ENCODE peak calls at places on chromosomes 1 and 21, in six cellular contexts. G is K562, X is HCT116, T is GM23338, O is H1, F is HepG2. C is an unnamed sample.

GRCh38 chr21:36245649-36246048 is 74.3 kb upstream of the MORC3 start:
- DNase-seq in G (no peak), X (no peak), T (peak), O (no peak), F (no peak), C (no peak)

GRCh38 chr1:185238447-185238846 is 78.6 kb downstream of the IVNS1ABP start:
- DNase-seq in G (no peak), X (peak), T (peak), O (no peak), F (no peak), C (no peak)

GRCh38 chr1:32246888-32247273 is at the start of gene FAM167B:
- DNase-seq in G (no peak), X (no peak), T (no peak), O (no peak), F (no peak), C (peak)

GRCh38 chr21:44797775-44798174 is 3.8 kb downstream of the UBE2G2 start:
- DNase-seq in G (no peak), X (no peak), T (no peak), O (no peak), F (no peak), C (no peak)

GRCh38 chr1:72438270-72438669 is 155.9 kb upstream of the NEGR1 start:
- DNase-seq in G (no peak), X (no peak), T (no peak), O (no peak), F (no peak), C (peak)

GRCh38 chr1:201307239-201307638 is 23.9 kb downstream of the PKP1 start:
- DNase-seq in G (no peak), X (no peak), T (no peak), O (no peak), F (no peak), C (no peak)

GRCh38 chr1:54114001-54114400 is 38.8 kb downstream of the CDCP2 start:
- DNase-seq in G (no peak), X (no peak), T (no peak), O (no peak), F (no peak), C (no peak)

GRCh38 chr1:29836626-29837305 is 600.4 kb downstream of the PTPRU start:
- DNase-seq in G (no peak), X (no peak), T (peak), O (peak), F (no peak), C (no peak)

GRCh38 chr21:17711896-17712295 is 99.2 kb upstream of the BTG3 start:
- DNase-seq in G (no peak), X (no peak), T (no peak), O (no peak), F (no peak), C (no peak)

GRCh38 chr1:223176437-223176836 is 33.4 kb upstream of the TLR5 start:
- DNase-seq in G (no peak), X (no peak), T (no peak), O (no peak), F (no peak), C (no peak)

GRCh38 chr1:45552309-45552708 is 1.7 kb downstream of the AKR1A1 start:
- DNase-seq in G (no peak), X (no peak), T (no peak), O (no peak), F (no peak), C (no peak)

GRCh38 chr1:57615956-57616355 is 192.1 kb upstream of the DAB1 start:
- DNase-seq in G (no peak), X (no peak), T (no peak), O (no peak), F (no peak), C (peak)

GRCh38 chr1:170200665-170201397 is 55.1 kb downstream of the NTMT2 start:
- DNase-seq in G (no peak), X (no peak), T (no peak), O (no peak), F (no peak), C (no peak)

GRCh38 chr1:10520952-10521351 is 46.2 kb downstream of the PEX14 start:
- DNase-seq in G (no peak), X (no peak), T (no peak), O (no peak), F (no peak), C (no peak)

GRCh38 chr21:44059710-44060109 is 47.5 kb upstream of the PWP2 start:
- DNase-seq in G (no peak), X (no peak), T (no peak), O (no peak), F (no peak), C (no peak)

GRCh38 chr1:172266528-172267174 is 153.8 kb upstream of the C1orf105 start:
- DNase-seq in G (no peak), X (no peak), T (no peak), O (no peak), F (no peak), C (no peak)

GRCh38 chr1:213362598-213362997 is 311.6 kb downstream of the RPS6KC1 start:
- DNase-seq in G (no peak), X (no peak), T (no peak), O (no peak), F (no peak), C (no peak)

GRCh38 chr1:240987928-240988327 is 369.1 kb downstream of the RGS7 start:
- DNase-seq in G (no peak), X (no peak), T (no peak), O (no peak), F (no peak), C (no peak)

GRCh38 chr1:98403981-98404380 is 257.5 kb upstream of the SNX7 start:
- DNase-seq in G (no peak), X (no peak), T (no peak), O (no peak), F (no peak), C (no peak)

GRCh38 chr1:204188959-204189639 is 7.2 kb downstream of the KISS1 start:
- DNase-seq in G (no peak), X (no peak), T (no peak), O (no peak), F (no peak), C (no peak)

GRCh38 chr21:15446193-15446592 is 283.6 kb upstream of the USP25 start:
- DNase-seq in G (no peak), X (no peak), T (peak), O (no peak), F (no peak), C (no peak)

GRCh38 chr1:92953491-92953890 is 7.8 kb downstream of the DIPK1A start:
- DNase-seq in G (no peak), X (no peak), T (no peak), O (no peak), F (no peak), C (no peak)

GRCh38 chr1:18919174-18919905 is 17.0 kb upstream of the ALDH4A1 start:
- DNase-seq in G (no peak), X (no peak), T (no peak), O (no peak), F (no peak), C (no peak)

GRCh38 chr1:108512239-108513071 is 47.4 kb upstream of the EEIG2 start:
- DNase-seq in G (peak), X (peak), T (peak), O (no peak), F (no peak), C (peak)

GRCh38 chr1:156886583-156887302 is 6.8 kb upstream of the PEAR1 start:
- DNase-seq in G (no peak), X (no peak), T (no peak), O (no peak), F (no peak), C (no peak)

GRCh38 chr1:110607663-110608230 is 1.6 kb upstream of the KCNA2 start:
- DNase-seq in G (no peak), X (no peak), T (peak), O (peak), F (no peak), C (no peak)

GRCh38 chr1:29586991-29587745 is 350.8 kb downstream of the PTPRU start:
- DNase-seq in G (no peak), X (no peak), T (no peak), O (peak), F (no peak), C (no peak)

GRCh38 chr1:158794247-158794646 is 13.2 kb upstream of the OR6N2 start:
- DNase-seq in G (no peak), X (no peak), T (peak), O (no peak), F (no peak), C (no peak)

GRCh38 chr1:187517508-187517907 is 688.8 kb downstream of the PLA2G4A start:
- DNase-seq in G (no peak), X (no peak), T (no peak), O (no peak), F (no peak), C (no peak)

GRCh38 chr1:215002471-215002870 is 80.1 kb upstream of the KCNK2 start:
- DNase-seq in G (no peak), X (no peak), T (no peak), O (no peak), F (no peak), C (no peak)

GRCh38 chr1:43979528-43980254 is 681 bp downstream of the B4GALT2 start:
- DNase-seq in G (peak), X (no peak), T (peak), O (peak), F (peak), C (peak)

GRCh38 chr1:41416552-41417334 is 55.5 kb downstream of the FOXO6 start:
- DNase-seq in G (peak), X (peak), T (peak), O (peak), F (peak), C (peak)

GRCh38 chr21:20388400-20388799 is 609.8 kb upstream of the NCAM2 start:
- DNase-seq in G (no peak), X (no peak), T (peak), O (no peak), F (no peak), C (no peak)

GRCh38 chr1:1246230-1246600 is 307 bp downstream of the C1QTNF12 start:
- DNase-seq in G (no peak), X (no peak), T (no peak), O (no peak), F (no peak), C (no peak)
- TF ChIP-seq EZH2 in G (no peak), X (no peak), T (no peak), O (no peak), F (no peak), C (no peak)

DNA sequence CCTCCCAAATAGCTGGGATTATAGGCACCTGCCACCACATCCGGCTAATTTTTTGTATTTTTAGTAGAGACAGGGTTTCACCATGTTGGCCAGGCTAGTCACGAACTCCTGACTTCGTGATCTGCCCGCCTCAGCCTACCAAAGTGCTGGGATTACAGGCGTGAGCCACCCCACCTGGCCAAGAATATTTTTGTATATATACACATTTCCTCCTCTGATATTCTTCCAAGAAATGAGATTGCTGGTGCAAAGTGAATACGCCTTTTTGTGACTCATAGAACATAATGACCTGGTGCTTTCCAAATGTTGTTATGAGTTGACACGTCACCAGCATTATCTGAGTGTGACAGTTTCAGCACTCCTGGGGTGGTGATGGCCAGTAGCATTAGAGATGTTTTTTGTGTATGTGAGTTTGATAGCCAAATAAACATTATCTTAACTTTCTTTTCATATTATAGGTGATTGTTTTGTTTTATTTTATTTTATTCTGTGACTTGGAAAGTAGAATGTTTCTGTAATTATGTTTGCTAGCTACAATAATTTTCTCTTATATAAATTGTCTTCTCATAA is 54.9 kb downstream of the KCNK1 start:
- DNase-seq in G (peak), X (peak), T (no peak), O (no peak), F (no peak), C (peak)
- TF ChIP-seq POLR2AphosphoS5 in G (peak), X (no peak), T (no peak), O (no peak), F (no peak), C (no peak)

GRCh38 chr1:180230416-180230790 is 339 bp downstream of the LHX4 start:
- DNase-seq in G (peak), X (no peak), T (peak), O (no peak), F (no peak), C (no peak)

GRCh38 chr1:180229483-180230415 is at the start of gene LHX4:
- DNase-seq in G (peak), X (no peak), T (peak), O (peak), F (no peak), C (peak)

GRCh38 chr1:180231506-180232420 is 1.7 kb downstream of the LHX4 start:
- DNase-seq in G (no peak), X (peak), T (peak), O (peak), F (no peak), C (peak)

GRCh38 chr1:180232521-180233043 is 2.5 kb downstream of the LHX4 start:
- DNase-seq in G (no peak), X (no peak), T (peak), O (no peak), F (no peak), C (no peak)

DNA sequence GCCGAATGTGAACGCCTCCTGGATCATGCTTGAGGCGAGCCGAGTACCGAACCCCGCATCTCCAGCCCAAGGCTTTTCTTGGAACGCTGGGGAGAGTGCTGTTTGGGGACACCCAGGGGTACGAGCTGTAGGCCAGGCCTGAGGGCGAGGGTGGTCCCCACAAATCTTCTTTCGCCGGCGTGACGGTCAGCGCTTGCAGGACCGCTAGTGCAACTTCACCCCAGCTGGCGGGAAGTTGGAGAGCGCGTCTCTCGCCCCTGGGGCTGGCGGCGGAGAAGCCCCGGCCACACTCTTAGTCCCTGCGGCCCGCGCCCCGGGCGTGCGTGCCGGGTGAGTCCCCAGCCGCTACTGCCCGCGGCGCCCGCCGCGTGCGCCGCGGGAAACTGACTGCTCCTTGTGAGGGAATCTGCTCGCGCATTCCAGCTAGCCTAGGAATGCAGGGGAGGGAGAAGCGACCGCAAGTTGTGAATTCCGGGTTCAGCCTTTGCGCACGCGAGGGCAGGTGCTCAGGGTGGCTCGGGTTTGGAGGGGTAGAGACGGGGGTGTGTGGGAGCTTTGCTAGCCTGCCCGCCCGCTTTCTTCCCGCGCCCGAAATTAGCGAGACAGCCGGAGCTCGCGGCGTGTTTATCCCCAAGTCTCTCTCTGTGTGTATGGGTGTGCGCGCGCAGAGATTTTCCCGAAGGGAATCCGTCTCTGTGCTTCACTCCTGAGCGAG is 884 bp downstream of the LHX4 start:
- DNase-seq in G (peak), X (no peak), T (peak), O (peak), F (no peak), C (peak)
- TF ChIP-seq EZH2 in G (no peak), X (no peak), T (peak), O (peak), F (no peak), C (peak)

DNA sequence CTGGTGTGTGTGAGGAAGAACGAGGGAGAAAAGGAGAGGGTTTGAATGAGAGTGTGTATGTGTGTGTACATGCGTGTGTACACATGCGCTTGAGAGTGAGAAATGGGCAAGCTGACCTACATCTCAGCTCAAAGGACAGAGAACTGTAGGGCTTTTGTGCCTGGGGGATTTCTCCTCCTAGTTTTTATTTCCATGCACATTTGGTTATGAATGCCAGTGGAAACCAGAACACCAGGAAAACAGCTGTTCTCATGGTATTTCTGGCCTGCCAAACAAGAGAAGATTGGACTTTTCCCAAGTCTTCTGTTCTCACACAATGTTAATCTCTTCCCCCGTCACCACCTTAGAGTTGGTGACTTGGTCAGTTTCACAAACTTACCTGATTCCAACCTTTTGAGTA is 45.2 kb downstream of the SLC44A3 start:
- DNase-seq in G (no peak), X (no peak), T (no peak), O (no peak), F (no peak), C (peak)
- TF ChIP-seq POLR2AphosphoS5 in G (no peak), X (no peak), T (no peak), O (no peak), F (no peak), C (no peak)

GRCh38 chr1:246792603-246793002 is 68.4 kb downstream of the SCCPDH start:
- DNase-seq in G (no peak), X (no peak), T (no peak), O (no peak), F (no peak), C (no peak)
- TF ChIP-seq EZH2 in G (no peak), X (no peak), T (no peak), O (no peak), F (no peak), C (no peak)